ENCODE peak calls at places on chromosomes 5 and 9, in four cellular contexts. D is pancreas, B is right lobe of liver, A is upper lobe of right lung. M is an unnamed sample.

GRCh38 chr9:127388037-127388855 is 8.7 kb upstream of the SLC2A8 start:
- DNase-seq in B (no peak), A (peak; percentile 54), D (no peak), M (no peak)

GRCh38 chr5:112957970-112958773 is 18.4 kb upstream of the DCP2 start:
- DNase-seq in A (peak; percentile 75), B (no peak), D (peak; percentile 70), M (peak; percentile 85)

GRCh38 chr5:79795764-79796398 is 106.2 kb downstream of the CMYA5 start:
- DNase-seq in A (no peak), B (peak; percentile 57), D (peak; percentile 17), M (peak; percentile 66)

GRCh38 chr9:105173306-105173705 is 71.1 kb upstream of the SLC44A1 start:
- DNase-seq in A (no peak), D (no peak), B (no peak), M (no peak)

GRCh38 chr5:73701566-73701965 is 75.6 kb downstream of the ARHGEF28 start:
- DNase-seq in B (no peak), D (no peak), A (no peak), M (no peak)

GRCh38 chr5:177095088-177095669 is 8.5 kb downstream of the FGFR4 start:
- DNase-seq in D (no peak), B (no peak), A (no peak), M (peak; percentile 64)

GRCh38 chr9:6757988-6758417 is 230 bp downstream of the KDM4C start:
- DNase-seq in B (no peak), A (no peak), D (peak; percentile 94), M (no peak)

GRCh38 chr9:82540175-82540574 is 522.8 kb downstream of the RASEF start:
- DNase-seq in A (peak; percentile 73), B (peak; percentile 76), D (no peak), M (no peak)

GRCh38 chr5:158023266-158023665 is 164.3 kb upstream of the CLINT1 start:
- DNase-seq in A (no peak), D (no peak), B (no peak), M (no peak)

GRCh38 chr5:13946111-13946510 is 1.6 kb upstream of the DNAH5 start:
- DNase-seq in B (no peak), A (no peak), D (no peak), M (no peak)

GRCh38 chr5:36240779-36241635 is 718 bp downstream of the NADK2 start:
- DNase-seq in B (peak; percentile 72), A (peak; percentile 80), D (peak; percentile 68), M (peak; percentile 88)

GRCh38 chr5:88555658-88556057 is 287.0 kb upstream of the TMEM161B start:
- DNase-seq in B (no peak), D (no peak), A (no peak), M (no peak)

GRCh38 chr5:53071738-53072137 is 37.8 kb downstream of the MOCS2 start:
- DNase-seq in B (no peak), D (no peak), A (no peak), M (no peak)

GRCh38 chr9:15142903-15143534 is 164.0 kb downstream of the TTC39B start:
- DNase-seq in D (no peak), B (no peak), A (no peak), M (no peak)

GRCh38 chr5:112914584-112914983 is 7.4 kb downstream of the REEP5 start:
- DNase-seq in D (no peak), A (no peak), B (no peak), M (no peak)

GRCh38 chr9:23733495-23734078 is 92.5 kb downstream of the ELAVL2 start:
- DNase-seq in D (no peak), A (no peak), B (no peak), M (no peak)

GRCh38 chr5:109654455-109654854 is 35.3 kb upstream of the MAN2A1 start:
- DNase-seq in A (no peak), D (no peak), B (no peak), M (no peak)

GRCh38 chr5:134161712-134162395 is 14.9 kb downstream of the SKP1 start:
- DNase-seq in B (no peak), A (no peak), D (no peak), M (peak; percentile 22)

GRCh38 chr5:141747152-141747640 is 65.2 kb upstream of the ARAP3 start:
- DNase-seq in B (peak; percentile 77), A (peak; percentile 83), D (peak; percentile 60), M (peak; percentile 94)

GRCh38 chr9:132783006-132783405 is 95.1 kb downstream of the AK8 start:
- DNase-seq in D (no peak), B (no peak), A (no peak), M (no peak)

GRCh38 chr9:81141952-81142351 is 547.4 kb downstream of the TLE1 start:
- DNase-seq in D (no peak), B (no peak), A (no peak), M (no peak)

GRCh38 chr5:155556700-155557099 is 543.1 kb downstream of the KIF4B start:
- DNase-seq in B (no peak), D (no peak), A (no peak), M (no peak)

GRCh38 chr9:112169368-112169767 is 5.7 kb downstream of the SUSD1 start:
- DNase-seq in D (no peak), B (no peak), A (no peak), M (no peak)

GRCh38 chr9:88396836-88397577 is 8.8 kb downstream of the SPIN1 start:
- DNase-seq in D (no peak), A (no peak), B (no peak), M (no peak)

GRCh38 chr9:38008168-38009034 is 60.6 kb downstream of the SHB start:
- DNase-seq in B (peak; percentile 84), D (no peak), A (peak; percentile 94), M (peak; percentile 88)

GRCh38 chr9:86487222-86487841 is 133.1 kb upstream of the TUT7 start:
- DNase-seq in A (no peak), B (no peak), D (no peak), M (no peak)

GRCh38 chr5:149959406-149960236 is 937 bp upstream of the SLC26A2 start:
- DNase-seq in D (no peak), A (no peak), B (no peak), M (no peak)

GRCh38 chr5:149472399-149472798 is 78.8 kb downstream of the CSNK1A1 start:
- DNase-seq in B (no peak), A (no peak), D (no peak), M (no peak)

GRCh38 chr5:140182075-140182709 is 7.2 kb downstream of the CYSTM1 start:
- DNase-seq in B (no peak), A (no peak), D (no peak), M (no peak)

GRCh38 chr5:89864941-89865340 is 544.6 kb downstream of the CETN3 start:
- DNase-seq in D (no peak), A (no peak), B (no peak), M (no peak)

GRCh38 chr9:138099803-138100598 is 222.4 kb downstream of the CACNA1B start:
- DNase-seq in D (no peak), B (peak; percentile 28), A (peak; percentile 38), M (peak; percentile 27)

GRCh38 chr9:94812343-94812742 is 85.8 kb downstream of the AOPEP start:
- DNase-seq in D (no peak), A (no peak), B (no peak), M (no peak)

GRCh38 chr9:122402403-122403268 is 31.8 kb downstream of the PTGS1 start:
- DNase-seq in A (no peak), B (no peak), D (no peak), M (no peak)

GRCh38 chr5:157610990-157611389 is 35.4 kb upstream of the ADAM19 start:
- DNase-seq in D (no peak), A (no peak), B (no peak), M (no peak)

GRCh38 chr9:120882935-120883607 is 6.1 kb upstream of the PHF19 start:
- DNase-seq in B (no peak), A (no peak), D (no peak), M (no peak)

GRCh38 chr5:72467987-72468386 is 39.2 kb downstream of the ZNF366 start:
- DNase-seq in A (no peak), B (no peak), D (no peak), M (no peak)

GRCh38 chr9:93304574-93305496 is 120.9 kb downstream of the WNK2 start:
- DNase-seq in D (peak; percentile 51), B (no peak), A (peak; percentile 72), M (peak; percentile 81)

GRCh38 chr9:136059321-136059791 is 35.7 kb downstream of the NACC2 start:
- DNase-seq in A (peak; percentile 57), B (no peak), D (no peak), M (peak; percentile 77)
- H3K4me1 ChIP-seq in A (peaks cover 25% of the 10 kb centered on the region), B (no peaks in the 10 kb centered on the region), D (no peaks in the 10 kb centered on the region), M (peaks cover 2% of the 10 kb centered on the region)

DNA sequence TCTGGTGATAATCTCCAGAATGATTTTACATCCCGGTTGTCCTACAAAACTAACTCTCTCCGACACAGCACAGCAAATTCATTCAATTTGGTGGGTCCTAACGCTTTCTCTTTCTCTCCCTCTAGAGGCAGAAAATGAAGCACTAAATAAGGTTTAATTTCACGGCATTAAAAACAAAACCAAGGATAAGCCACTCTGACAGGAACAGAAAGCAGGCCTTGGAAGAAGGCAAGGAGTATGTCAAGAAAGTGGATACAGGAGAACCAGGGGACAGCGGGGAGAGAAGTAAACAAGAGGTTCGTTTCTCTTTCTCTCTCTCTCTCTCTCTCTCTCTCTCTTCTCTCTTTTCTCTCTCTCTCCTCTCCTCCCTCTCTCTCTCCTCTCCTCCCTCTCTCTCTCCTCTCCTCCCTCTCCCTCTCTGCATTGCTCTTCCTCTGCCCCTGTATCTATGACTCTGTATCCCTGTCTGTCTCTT is 49.8 kb downstream of the EBF1 start:
- DNase-seq in B (no peak), A (no peak), D (no peak), M (no peak)
- H3K4me3 ChIP-seq in B (no peak overlapping the region), A (no peak overlapping the region), D (no peak overlapping the region), M (peak overlapping the region; percentile 9)

DNA sequence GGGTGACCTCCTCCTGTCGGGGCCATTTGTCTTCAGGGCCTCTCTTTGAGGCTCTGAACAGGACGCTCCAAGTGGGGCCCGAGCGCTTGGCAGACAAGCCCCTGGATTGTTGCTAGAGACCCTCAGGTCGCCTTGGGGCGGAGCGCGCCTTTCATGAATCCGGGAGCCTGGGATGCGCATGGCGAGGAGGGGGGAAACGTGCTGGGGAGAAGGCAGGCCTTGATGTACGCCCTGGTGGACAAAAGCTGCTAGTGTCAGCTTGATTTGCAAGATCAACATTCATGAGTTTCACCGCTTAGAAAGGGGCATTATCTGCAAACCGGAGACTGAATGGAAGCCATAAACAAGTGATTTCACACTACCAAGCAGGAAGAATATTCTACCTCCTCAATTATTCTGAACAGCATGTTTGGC is 226.3 kb downstream of the SMARCA2 start:
- DNase-seq in B (peak; percentile 58), D (peak; percentile 27), A (peak; percentile 63), M (peak; percentile 78)
- TF ChIP-seq CTCF in B (no peak), D (no peak), A (peak; percentile 37), M (no peak)

DNA sequence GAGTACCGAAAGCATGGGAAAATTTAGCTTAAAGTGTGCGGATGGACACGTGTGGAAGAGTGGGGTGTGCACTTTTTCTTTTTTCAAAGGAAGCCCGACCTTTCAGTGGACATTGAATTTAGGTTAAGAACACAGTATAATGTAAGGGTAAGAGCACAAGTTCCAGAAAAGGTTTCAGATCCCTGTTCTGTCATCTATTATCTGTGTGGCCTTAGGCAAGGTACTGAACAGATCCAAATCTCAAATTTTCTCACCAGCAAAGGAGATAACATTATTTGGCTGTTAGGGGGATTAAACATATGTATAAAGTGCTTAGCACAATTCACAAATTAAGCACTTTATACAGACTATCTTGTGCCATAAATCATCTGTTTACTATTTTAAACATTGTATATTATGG is 441.0 kb downstream of the SPOCK1 start:
- DNase-seq in B (no peak), A (no peak), D (no peak), M (no peak)
- H3K4me1 ChIP-seq in B (no peaks in the 10 kb centered on the region), A (no peaks in the 10 kb centered on the region), D (no peaks in the 10 kb centered on the region), M (no peaks in the 10 kb centered on the region)